ENCODE peak calls at places on chromosome X, in nine cellular contexts. N is CD8-positive, alpha-beta memory T cell; J is adipocyte; F is keratinocyte; T is tibial nerve; O is cardiac muscle cell; K is pancreas; Z is tibial artery; B is lung. X is an unnamed sample.

GRCh38 chrX:79556750-79557149 is 189.6 kb upstream of the ITM2A start:
- DNase-seq in N (no peak), J (no peak), F (no peak), T (no peak), O (no peak), K (no peak), Z (no peak), B (no peak), X (no peak)

GRCh38 chrX:24956828-24957227 is 58.9 kb downstream of the ARX start:
- DNase-seq in N (no peak), J (no peak), F (no peak), T (no peak), O (peak; percentile 2), K (no peak), Z (no peak), B (no peak), X (no peak)

GRCh38 chrX:114712466-114712865 is 128.6 kb downstream of the HTR2C start:
- DNase-seq in N (no peak), J (no peak), F (no peak), T (no peak), O (no peak), K (no peak), Z (no peak), B (no peak), X (no peak)

GRCh38 chrX:28586291-28586690 is 955 bp upstream of the IL1RAPL1 start:
- DNase-seq in N (no peak), J (peak; percentile 58), F (no peak), T (no peak), O (peak; percentile 70), K (no peak), Z (no peak), B (no peak), X (no peak)

GRCh38 chrX:103849558-103849957 is 17.5 kb upstream of the RAB9B start:
- DNase-seq in N (no peak), J (no peak), F (no peak), T (no peak), O (no peak), K (no peak), Z (no peak), B (no peak), X (no peak)

GRCh38 chrX:53440101-53440500 is 5.9 kb upstream of the HSD17B10 start:
- DNase-seq in N (no peak), J (no peak), F (no peak), T (no peak), O (no peak), K (no peak), Z (no peak), B (no peak), X (no peak)

GRCh38 chrX:19579485-19579884 is 64.2 kb upstream of the MAP3K15 start:
- DNase-seq in N (no peak), J (peak; percentile 22), F (no peak), T (no peak), O (peak; percentile 65), K (no peak), Z (no peak), B (no peak), X (no peak)

GRCh38 chrX:46324166-46324565 is 221.1 kb downstream of the ZNF674 start:
- DNase-seq in N (no peak), J (no peak), F (no peak), T (no peak), O (no peak), K (no peak), Z (no peak), B (no peak), X (no peak)

GRCh38 chrX:97367149-97367548 is 483.4 kb downstream of the RPA4 start:
- DNase-seq in N (no peak), J (peak; percentile 71), F (no peak), T (no peak), O (peak; percentile 54), K (no peak), Z (no peak), B (no peak), X (no peak)

GRCh38 chrX:124993735-124994134 is 325.9 kb upstream of the TEX13C start:
- DNase-seq in N (no peak), J (no peak), F (no peak), T (no peak), O (no peak), K (no peak), Z (no peak), B (no peak), X (no peak)

GRCh38 chrX:53481093-53481492 is 46.9 kb upstream of the HSD17B10 start:
- DNase-seq in N (no peak), J (peak; percentile 10), F (no peak), T (no peak), O (no peak), K (no peak), Z (no peak), B (no peak), X (no peak)

DNA sequence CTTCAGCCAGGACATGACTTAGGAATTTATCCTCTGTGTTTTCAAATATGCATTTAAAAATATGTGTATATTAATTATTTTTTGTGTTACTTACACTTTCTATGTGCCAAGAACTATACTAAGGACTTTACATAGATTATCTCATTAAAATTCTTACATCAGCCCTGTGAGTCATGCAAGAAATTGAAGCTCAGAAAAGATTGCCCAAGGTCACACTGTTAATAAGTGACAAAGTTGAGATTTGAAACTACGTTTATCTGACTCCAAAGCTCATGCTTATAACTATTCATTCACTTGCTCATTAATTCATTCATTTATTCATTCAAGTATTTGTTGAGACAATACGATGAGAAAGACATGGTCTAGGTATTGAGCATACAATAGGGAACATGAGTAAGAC is 62.9 kb upstream of the CHRDL1 start:
- DNase-seq in N (no peak), J (no peak), F (no peak), T (no peak), O (no peak), K (no peak), Z (no peak), B (no peak), X (no peak)
- H3K4me1 ChIP-seq in N (no peaks in the 10 kb centered on the region), J (no peaks in the 10 kb centered on the region), F (no peaks in the 10 kb centered on the region), T (no peaks in the 10 kb centered on the region), O (no peaks in the 10 kb centered on the region), K (no peaks in the 10 kb centered on the region), Z (no peaks in the 10 kb centered on the region), B (no peaks in the 10 kb centered on the region), X (no peaks in the 10 kb centered on the region)

GRCh38 chrX:153397256-153397960 is 3.7 kb downstream of the PNMA6E start:
- DNase-seq in N (no peak), J (no peak), F (no peak), T (no peak), O (no peak), K (no peak), Z (no peak), B (no peak), X (no peak)

GRCh38 chrX:153401133-153401764 is at the start of gene PNMA6E:
- DNase-seq in N (no peak), J (no peak), F (no peak), T (no peak), O (no peak), K (no peak), Z (no peak), B (no peak), X (no peak)

GRCh38 chrX:153398275-153398960 is 2.7 kb downstream of the PNMA6E start:
- DNase-seq in N (no peak), J (no peak), F (no peak), T (no peak), O (no peak), K (no peak), Z (no peak), B (no peak), X (peak; percentile 24)

GRCh38 chrX:153396320-153397195 is 4.6 kb downstream of the PNMA6E start:
- DNase-seq in N (no peak), J (no peak), F (no peak), T (no peak), O (no peak), K (no peak), Z (no peak), B (no peak), X (no peak)

DNA sequence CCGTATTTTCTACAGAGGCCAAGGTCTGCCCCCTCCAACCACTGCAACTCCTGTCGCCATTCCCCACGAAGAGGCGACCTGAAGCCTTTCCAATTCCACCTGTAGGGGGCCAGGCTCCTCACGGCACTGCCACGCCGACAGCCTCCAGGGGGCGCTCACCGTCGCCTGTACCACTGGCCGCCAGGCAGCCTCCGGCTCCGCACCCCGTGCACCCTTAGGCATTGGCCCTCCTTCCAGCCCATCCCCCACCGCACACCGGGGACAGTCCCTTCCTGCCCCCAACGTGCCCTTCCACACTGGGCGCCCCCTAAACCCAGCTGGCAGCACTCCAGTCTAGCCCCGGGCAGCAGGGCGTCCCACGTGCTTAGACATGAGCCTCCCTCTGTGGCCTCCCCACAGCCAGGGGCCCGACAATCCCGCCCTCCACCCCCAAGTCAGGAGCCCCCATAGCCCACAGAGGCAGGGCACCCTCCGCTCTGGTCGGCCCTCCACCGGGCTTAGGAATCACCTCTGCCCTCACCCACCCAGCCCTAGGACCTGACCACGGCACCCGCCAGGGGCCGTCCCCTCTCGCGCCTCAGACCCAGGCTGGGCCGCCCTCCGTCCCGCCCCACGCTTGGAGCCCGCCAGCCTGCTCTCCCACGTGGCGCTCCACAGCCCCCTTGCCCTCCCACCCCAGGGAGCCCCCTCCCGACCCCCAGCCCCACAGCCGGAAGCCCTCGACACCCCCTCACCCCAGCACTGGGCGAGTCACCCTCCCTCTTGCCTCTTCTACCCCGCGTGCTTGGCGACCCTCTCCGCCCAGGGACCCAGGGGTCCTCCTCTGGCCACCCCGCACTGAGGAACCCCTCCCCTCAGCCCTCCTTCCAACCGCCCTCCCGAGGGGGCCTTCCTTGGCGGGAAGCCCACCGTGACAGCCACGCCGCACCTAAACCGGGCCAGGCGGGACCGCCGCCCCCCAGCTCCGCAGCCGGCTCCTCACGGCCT is 711 bp downstream of the PNMA6E start:
- DNase-seq in N (peak; percentile 36), J (peak; percentile 33), F (no peak), T (no peak), O (peak; percentile 40), K (no peak), Z (no peak), B (no peak), X (no peak)
- H3K4me1 ChIP-seq in N (no peaks in the 10 kb centered on the region), J (no peaks in the 10 kb centered on the region), F (no peaks in the 10 kb centered on the region), T (no peaks in the 10 kb centered on the region), O (no peaks in the 10 kb centered on the region), K (no peaks in the 10 kb centered on the region), Z (no peaks in the 10 kb centered on the region), B (no peaks in the 10 kb centered on the region), X (no peaks in the 10 kb centered on the region)

DNA sequence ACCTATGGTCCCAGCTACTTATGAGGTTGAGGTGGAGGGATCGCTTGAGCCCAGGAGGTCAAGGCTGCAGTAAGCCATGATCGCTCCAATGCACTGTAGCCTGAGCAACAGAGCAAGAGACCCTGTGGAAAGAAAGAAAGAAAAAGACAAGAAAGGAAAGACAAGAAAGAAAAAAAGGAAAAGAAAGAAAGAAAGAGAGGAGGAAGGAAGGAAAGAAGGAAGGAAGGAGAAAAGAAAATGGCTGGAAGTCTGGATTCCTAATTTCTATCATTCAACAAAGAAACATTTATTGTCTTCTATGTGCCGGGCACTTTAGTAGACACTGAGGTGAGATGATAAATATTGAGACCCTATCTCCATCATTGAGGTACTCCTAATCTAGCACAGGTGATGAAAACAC is 26.8 kb upstream of the BCORL1 start:
- DNase-seq in N (no peak), J (no peak), F (no peak), T (no peak), O (no peak), K (no peak), Z (no peak), B (no peak), X (no peak)
- H3K4me1 ChIP-seq in N (peaks cover 12% of the 10 kb centered on the region), J (no peaks in the 10 kb centered on the region), F (peaks cover 14% of the 10 kb centered on the region), T (no peaks in the 10 kb centered on the region), O (peaks cover 3% of the 10 kb centered on the region), K (no peaks in the 10 kb centered on the region), Z (no peaks in the 10 kb centered on the region), B (peaks cover 3% of the 10 kb centered on the region), X (no peaks in the 10 kb centered on the region)

DNA sequence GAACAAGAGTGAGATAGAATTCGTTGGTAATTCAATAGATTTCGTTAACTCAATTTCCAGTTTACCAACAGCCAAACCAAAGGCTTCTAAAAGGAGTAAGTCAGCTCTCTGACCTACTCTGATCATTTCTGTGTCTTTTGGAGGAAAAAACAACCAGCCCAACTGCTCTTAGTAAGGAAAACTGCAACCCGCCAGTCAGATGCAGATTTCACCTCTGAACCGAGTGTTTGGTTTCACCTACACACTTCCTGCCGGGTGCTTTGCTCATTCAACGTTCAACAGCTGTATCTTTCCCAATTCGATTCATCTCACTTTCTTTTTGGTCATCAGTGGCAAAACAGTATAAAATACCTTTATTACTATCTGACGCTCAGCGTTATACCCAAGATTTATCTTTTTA is 24.5 kb downstream of the TMSB4X start:
- DNase-seq in N (peak; percentile 54), J (no peak), F (no peak), T (no peak), O (no peak), K (no peak), Z (no peak), B (no peak), X (no peak)
- H3K4me1 ChIP-seq in N (peaks cover 67% of the 10 kb centered on the region), J (peaks cover 4% of the 10 kb centered on the region), F (peaks cover 5% of the 10 kb centered on the region), T (peaks cover 7% of the 10 kb centered on the region), O (no peaks in the 10 kb centered on the region), K (peaks cover 52% of the 10 kb centered on the region), Z (no peaks in the 10 kb centered on the region), B (peaks cover 3% of the 10 kb centered on the region), X (no peaks in the 10 kb centered on the region)

X was measured in psoas muscle.